ENCODE peak calls at places on chromosomes 12 and 14, in nine cellular contexts. X, S, Y, H, U, Z, N, A and P are unnamed samples.

GRCh38 chr12:102883204-102883799 is 33.7 kb downstream of the PAH start:
- DNase-seq in X (peak), S (no peak), Y (peak), H (peak), U (peak), Z (peak), N (peak), A (peak), P (peak)

GRCh38 chr12:107396991-107397390 is 288.6 kb upstream of the PWP1 start:
- DNase-seq in X (no peak), S (no peak), Y (no peak), H (no peak), U (no peak), Z (no peak), N (no peak), A (no peak), P (no peak)

GRCh38 chr14:67710209-67710608 is 8.5 kb downstream of the RDH12 start:
- DNase-seq in X (no peak), S (no peak), Y (no peak), H (no peak), U (no peak), Z (no peak), N (no peak), A (no peak), P (no peak)

GRCh38 chr14:91149462-91149861 is 35.6 kb downstream of the DGLUCY start:
- DNase-seq in X (no peak), S (no peak), Y (no peak), H (peak), U (no peak), Z (peak), N (peak), A (no peak), P (no peak)

GRCh38 chr12:131217024-131217586 is 263.4 kb downstream of the ADGRD1 start:
- DNase-seq in X (no peak), S (no peak), Y (no peak), H (no peak), U (no peak), Z (no peak), N (no peak), A (no peak), P (no peak)

GRCh38 chr14:73789996-73790581 is 61.5 kb upstream of the PTGR2 start:
- DNase-seq in X (no peak), S (no peak), Y (no peak), H (peak), U (no peak), Z (peak), N (peak), A (no peak), P (no peak)

GRCh38 chr14:100890044-100890443 is 13.5 kb downstream of the RTL1 start:
- DNase-seq in X (no peak), S (peak), Y (no peak), H (no peak), U (no peak), Z (no peak), N (no peak), A (no peak), P (no peak)

GRCh38 chr12:84069079-84069661 is 843.4 kb downstream of the SLC6A15 start:
- DNase-seq in X (no peak), S (no peak), Y (no peak), H (no peak), U (no peak), Z (no peak), N (no peak), A (no peak), P (no peak)

GRCh38 chr12:4540633-4541032 is 1.9 kb downstream of the RAD51AP1 start:
- DNase-seq in X (no peak), S (no peak), Y (no peak), H (no peak), U (no peak), Z (no peak), N (no peak), A (no peak), P (no peak)

GRCh38 chr12:11563785-11564739 is 85.4 kb upstream of the ETV6 start:
- DNase-seq in X (no peak), S (no peak), Y (no peak), H (no peak), U (no peak), Z (no peak), N (no peak), A (no peak), P (no peak)

GRCh38 chr12:96078281-96078761 is 42.9 kb upstream of the LTA4H start:
- DNase-seq in X (no peak), S (peak), Y (no peak), H (no peak), U (no peak), Z (peak), N (peak), A (no peak), P (no peak)

GRCh38 chr12:24960222-24960855 is 11.4 kb upstream of the BCAT1 start:
- DNase-seq in X (peak), S (no peak), Y (peak), H (peak), U (peak), Z (peak), N (peak), A (peak), P (peak)

GRCh38 chr14:102095871-102096568 is 9.2 kb upstream of the HSP90AA1 start:
- DNase-seq in X (no peak), S (no peak), Y (no peak), H (no peak), U (no peak), Z (no peak), N (peak), A (no peak), P (no peak)

GRCh38 chr12:119780786-119781434 is 96.2 kb downstream of the CIT start:
- DNase-seq in X (no peak), S (no peak), Y (peak), H (peak), U (peak), Z (peak), N (peak), A (peak), P (peak)

GRCh38 chr12:6792522-6793201 is 3.3 kb downstream of the CD4 start:
- DNase-seq in X (peak), S (no peak), Y (peak), H (no peak), U (no peak), Z (peak), N (peak), A (peak), P (no peak)

GRCh38 chr12:57892232-57892987 is 45.9 kb upstream of the CTDSP2 start:
- DNase-seq in X (no peak), S (no peak), Y (no peak), H (no peak), U (no peak), Z (no peak), N (no peak), A (no peak), P (no peak)

GRCh38 chr12:85244561-85244960 is 35.5 kb upstream of the ALX1 start:
- DNase-seq in X (no peak), S (no peak), Y (no peak), H (peak), U (no peak), Z (no peak), N (no peak), A (no peak), P (no peak)

GRCh38 chr14:59461891-59462290 is 3.3 kb downstream of the GPR135 start:
- DNase-seq in X (no peak), S (no peak), Y (no peak), H (no peak), U (no peak), Z (no peak), N (no peak), A (no peak), P (no peak)

GRCh38 chr14:22973217-22974032 is 8.9 kb downstream of the AJUBA start:
- DNase-seq in X (peak), S (no peak), Y (peak), H (peak), U (peak), Z (peak), N (peak), A (peak), P (no peak)

GRCh38 chr12:115646210-115646609 is 631.3 kb downstream of the MED13L start:
- DNase-seq in X (no peak), S (no peak), Y (no peak), H (no peak), U (no peak), Z (no peak), N (no peak), A (no peak), P (no peak)

GRCh38 chr12:104453133-104453532 is 3.6 kb upstream of the CHST11 start:
- DNase-seq in X (no peak), S (no peak), Y (no peak), H (no peak), U (no peak), Z (no peak), N (no peak), A (no peak), P (no peak)

GRCh38 chr12:115785548-115785947 is 491.9 kb downstream of the MED13L start:
- DNase-seq in X (no peak), S (no peak), Y (no peak), H (no peak), U (peak), Z (no peak), N (no peak), A (no peak), P (no peak)

GRCh38 chr14:39762576-39763401 is 330.6 kb upstream of the FBXO33 start:
- DNase-seq in X (no peak), S (no peak), Y (no peak), H (no peak), U (no peak), Z (no peak), N (no peak), A (no peak), P (no peak)

GRCh38 chr12:69042557-69042956 is 109.6 kb upstream of the CPM start:
- DNase-seq in X (no peak), S (no peak), Y (no peak), H (no peak), U (no peak), Z (no peak), N (no peak), A (no peak), P (no peak)

GRCh38 chr14:29240046-29240445 is 473.5 kb downstream of the FOXG1 start:
- DNase-seq in X (no peak), S (no peak), Y (no peak), H (no peak), U (no peak), Z (peak), N (peak), A (no peak), P (no peak)

GRCh38 chr14:23789696-23790095 is 153.5 kb downstream of the DHRS2 start:
- DNase-seq in X (no peak), S (no peak), Y (no peak), H (no peak), U (no peak), Z (no peak), N (no peak), A (no peak), P (no peak)

GRCh38 chr14:69794791-69795190 is 2.2 kb downstream of the SLC10A1 start:
- DNase-seq in X (no peak), S (no peak), Y (no peak), H (no peak), U (no peak), Z (no peak), N (no peak), A (no peak), P (no peak)

GRCh38 chr12:64723630-64724029 is 35.6 kb downstream of the GNS start:
- DNase-seq in X (no peak), S (no peak), Y (no peak), H (no peak), U (no peak), Z (no peak), N (no peak), A (no peak), P (no peak)

GRCh38 chr12:1519642-1520041 is 74.7 kb downstream of the FBXL14 start:
- DNase-seq in X (no peak), S (no peak), Y (no peak), H (no peak), U (no peak), Z (peak), N (no peak), A (no peak), P (no peak)

DNA sequence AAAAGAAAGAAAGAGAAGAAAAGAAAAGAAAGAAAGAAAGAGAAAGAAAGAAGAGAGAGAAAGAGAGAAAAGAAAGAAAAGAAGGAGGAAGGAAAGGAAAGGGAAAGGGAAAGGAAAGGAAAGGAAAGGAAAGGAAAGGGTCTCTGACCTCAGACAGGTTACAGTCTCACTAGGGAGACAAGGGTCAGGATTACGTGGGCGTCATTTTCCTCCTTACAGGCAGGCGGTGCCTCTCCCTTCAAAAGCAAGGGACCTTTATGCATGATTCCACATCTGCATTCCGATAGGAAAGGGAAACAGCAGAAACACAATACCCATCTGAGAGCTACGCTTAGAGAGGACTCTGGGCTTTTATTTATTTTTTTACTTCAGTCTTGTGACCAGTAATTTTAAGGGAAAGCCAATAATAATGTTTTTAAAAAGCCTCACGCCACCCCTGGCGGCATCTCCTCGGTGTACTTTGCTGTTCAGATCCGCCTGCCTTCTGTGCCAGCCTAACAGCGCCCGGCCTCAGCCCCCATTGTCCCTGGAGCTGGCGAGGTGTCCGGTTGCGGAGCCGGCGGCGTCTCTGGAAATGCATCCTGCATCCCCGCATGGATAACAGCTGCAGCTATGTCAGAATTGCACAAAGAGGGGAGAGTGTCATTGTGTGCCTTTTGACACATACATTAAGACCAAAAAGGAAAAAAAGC is 882 bp upstream of the HIP1R start:
- DNase-seq in X (no peak), S (peak), Y (peak), H (peak), U (peak), Z (peak), N (peak), A (peak), P (peak)
- TF ChIP-seq CTCF in X (peak), S (no peak), Y (peak), H (no peak), U (no peak), Z (no peak), N (peak), A (peak), P (peak)

GRCh38 chr14:61526405-61527312 is 168.7 kb upstream of the HIF1A start:
- DNase-seq in X (no peak), S (no peak), Y (no peak), H (peak), U (no peak), Z (no peak), N (peak), A (no peak), P (no peak)

GRCh38 chr14:61524936-61525292 is 170.4 kb upstream of the HIF1A start:
- DNase-seq in X (no peak), S (no peak), Y (no peak), H (no peak), U (no peak), Z (no peak), N (no peak), A (no peak), P (no peak)

GRCh38 chr14:61524211-61524806 is 171.0 kb upstream of the HIF1A start:
- DNase-seq in X (no peak), S (no peak), Y (no peak), H (peak), U (no peak), Z (peak), N (peak), A (no peak), P (no peak)

GRCh38 chr14:61523751-61524150 is 171.6 kb upstream of the HIF1A start:
- DNase-seq in X (no peak), S (no peak), Y (no peak), H (no peak), U (no peak), Z (no peak), N (no peak), A (no peak), P (no peak)

GRCh38 chr14:61525293-61526011 is 169.9 kb upstream of the HIF1A start:
- DNase-seq in X (no peak), S (peak), Y (no peak), H (peak), U (no peak), Z (peak), N (peak), A (no peak), P (no peak)
- TF ChIP-seq CTCF in X (no peak), S (no peak), Y (no peak), H (no peak), U (no peak), Z (no peak), N (no peak), A (no peak), P (no peak)

DNA sequence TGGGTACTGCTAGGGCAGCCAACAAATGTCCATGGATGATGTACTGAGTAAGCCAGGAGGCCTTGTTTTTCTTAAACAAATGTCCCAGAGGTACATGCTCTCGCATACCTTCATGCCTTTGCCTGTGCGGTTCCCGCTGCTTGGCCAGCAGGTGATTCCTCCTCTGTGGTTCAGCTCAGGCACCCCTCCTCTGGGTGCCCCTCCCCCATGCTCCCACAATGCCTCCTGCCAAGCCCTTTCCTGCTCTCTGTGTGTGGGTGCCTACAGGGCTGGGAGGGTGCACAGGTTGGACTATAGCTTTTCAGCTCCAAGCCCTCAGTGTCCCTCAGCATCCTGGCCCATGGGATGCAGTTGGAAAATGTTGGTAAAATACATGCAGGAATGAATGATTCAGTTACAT is 23.5 kb downstream of the ASB2 start:
- DNase-seq in X (no peak), S (no peak), Y (no peak), H (no peak), U (no peak), Z (no peak), N (no peak), A (no peak), P (no peak)
- TF ChIP-seq CTCF in X (no peak), S (no peak), Y (no peak), H (no peak), U (no peak), Z (no peak), N (no peak), A (no peak), P (no peak)

GRCh38 chr12:113149361-113150150 is at the start of gene CFAP73:
- DNase-seq in X (peak), S (peak), Y (no peak), H (peak), U (peak), Z (peak), N (peak), A (peak), P (peak)
- TF ChIP-seq CTCF in X (peak), S (no peak), Y (no peak), H (no peak), U (no peak), Z (no peak), N (no peak), A (no peak), P (peak)

GRCh38 chr12:106108187-106108816 is 30.5 kb downstream of the NUAK1 start:
- DNase-seq in X (no peak), S (no peak), Y (no peak), H (peak), U (peak), Z (peak), N (peak), A (no peak), P (no peak)
- TF ChIP-seq CTCF in X (no peak), S (no peak), Y (no peak), H (peak), U (no peak), Z (no peak), N (no peak), A (no peak), P (no peak)

GRCh38 chr12:109926488-109927210 is 26.6 kb downstream of the TCHP start:
- DNase-seq in X (no peak), S (no peak), Y (no peak), H (no peak), U (no peak), Z (no peak), N (no peak), A (no peak), P (no peak)

GRCh38 chr12:109930028-109930800 is 30.1 kb downstream of the TCHP start:
- DNase-seq in X (no peak), S (no peak), Y (no peak), H (no peak), U (no peak), Z (no peak), N (no peak), A (no peak), P (no peak)

GRCh38 chr12:109925185-109925835 is 25.2 kb downstream of the TCHP start:
- DNase-seq in X (no peak), S (no peak), Y (no peak), H (no peak), U (no peak), Z (no peak), N (no peak), A (peak), P (no peak)

GRCh38 chr12:109928058-109928656 is 28.1 kb downstream of the TCHP start:
- DNase-seq in X (no peak), S (no peak), Y (no peak), H (no peak), U (no peak), Z (no peak), N (no peak), A (no peak), P (no peak)

GRCh38 chr12:109927622-109928021 is 27.5 kb downstream of the TCHP start:
- DNase-seq in X (peak), S (no peak), Y (peak), H (peak), U (peak), Z (peak), N (peak), A (peak), P (no peak)
- TF ChIP-seq CTCF in X (peak), S (peak), Y (peak), H (peak), U (peak), Z (peak), N (peak), A (peak), P (peak)

GRCh38 chr14:89537911-89538310 is 120.9 kb upstream of the FOXN3 start:
- DNase-seq in X (no peak), S (no peak), Y (no peak), H (no peak), U (no peak), Z (no peak), N (no peak), A (no peak), P (no peak)
- TF ChIP-seq CTCF in X (no peak), S (no peak), Y (peak), H (no peak), U (no peak), Z (no peak), N (no peak), A (peak), P (peak)